ENCODE peak calls at places on chromosomes 11 and 22, in seven cellular contexts. L is A549; F is NCI-H2081 treated with DMSO at 0.1 percent for 48 hours; S is stimulated activated effector memory CD8-positive, alpha-beta T cell treated with anti-CD3 and anti-CD28 coated beads, Interleukin-12 subunit alpha, Interleukin-12 subunit beta, amount 100 ng/mL, for 72 hours; Z is NCI-H1694 treated with DMSO at 0.1 percent for 48 hours; E is T-helper 9 cell; C is psoas muscle. N is an unnamed sample.

GRCh38 chr22:40020956-40021355 is 26.2 kb downstream of the FAM83F start:
- DNase-seq in E (no peak), F (no peak), Z (no peak), S (no peak), L (no peak), C (no peak), N (no peak)

GRCh38 chr11:130675456-130675855 is 227.0 kb downstream of the ADAMTS15 start:
- DNase-seq in Z (no peak), S (no peak), E (no peak), L (no peak), C (peak; percentile 92), F (no peak), N (peak; percentile 90)

GRCh38 chr11:17767914-17768313 is 33.3 kb downstream of the KCNC1 start:
- DNase-seq in C (peak; percentile 3), F (no peak), S (no peak), E (no peak), Z (no peak), L (no peak), N (no peak)

GRCh38 chr11:1839924-1840779 is 1.4 kb downstream of the TNNI2 start:
- DNase-seq in C (peak; percentile 75), E (no peak), L (no peak), F (no peak), Z (no peak), S (no peak), N (no peak)

GRCh38 chr11:58770627-58771457 is 39.1 kb upstream of the GLYAT start:
- DNase-seq in F (no peak), L (no peak), C (no peak), E (no peak), Z (no peak), S (no peak), N (no peak)

GRCh38 chr11:58992489-58992888 is 53.2 kb downstream of the GLYATL1 start:
- DNase-seq in Z (no peak), C (no peak), S (no peak), L (no peak), F (no peak), E (no peak), N (no peak)

GRCh38 chr11:86760577-86760976 is 39.8 kb upstream of the PRSS23 start:
- DNase-seq in F (no peak), L (no peak), Z (no peak), S (no peak), C (no peak), E (no peak), N (no peak)

GRCh38 chr22:46054091-46054877 is 77.3 kb upstream of the WNT7B start:
- DNase-seq in L (no peak), Z (peak; percentile 75), F (no peak), E (no peak), S (no peak), C (peak; percentile 87), N (peak; percentile 90)

N was measured in fibroblast of gingiva.